ENCODE peak calls at places on chromosomes 5 and 9, in five cellular contexts. D is fibroblast of lung, A is foreskin keratinocyte, E is body of pancreas, L is cardiac muscle cell. V is an unnamed sample.

GRCh38 chr9:107605041-107605440 is 115.5 kb upstream of the KLF4 start:
- DNase-seq in A (no peak), E (no peak), L (no peak), D (no peak), V (no peak)

GRCh38 chr9:715743-716400 is 125.6 kb upstream of the DMRT1 start:
- DNase-seq in E (no peak), L (peak; percentile 26), D (peak; percentile 72), A (no peak), V (no peak)

GRCh38 chr9:132857031-132857430 is 21.1 kb downstream of the AK8 start:
- DNase-seq in L (peak; percentile 96), D (peak; percentile 54), A (no peak), E (peak; percentile 31), V (no peak)

GRCh38 chr5:172765766-172766286 is 5.2 kb downstream of the DUSP1 start:
- DNase-seq in A (no peak), D (no peak), L (peak; percentile 85), E (peak; percentile 47), V (no peak)

GRCh38 chr5:96823900-96824351 is 16.2 kb upstream of the ERAP1 start:
- DNase-seq in A (peak; percentile 98), D (peak; percentile 91), E (no peak), L (peak; percentile 55), V (peak; percentile 92)

GRCh38 chr5:39518516-39518915 is 93.7 kb upstream of the DAB2 start:
- DNase-seq in E (no peak), L (peak; percentile 91), A (no peak), D (peak; percentile 96), V (no peak)

GRCh38 chr5:150575745-150576448 is 64.6 kb upstream of the SYNPO start:
- DNase-seq in A (no peak), L (no peak), D (no peak), E (no peak), V (no peak)

GRCh38 chr9:86175743-86176456 is 76.5 kb upstream of the GOLM1 start:
- DNase-seq in E (peak; percentile 6), A (peak; percentile 22), L (no peak), D (no peak), V (peak; percentile 45)

GRCh38 chr5:79727722-79728355 is 38.2 kb downstream of the CMYA5 start:
- DNase-seq in A (peak; percentile 79), D (peak; percentile 1), L (peak; percentile 54), E (no peak), V (peak; percentile 34)

GRCh38 chr9:108836771-108837170 is 19.0 kb downstream of the ACTL7B start:
- DNase-seq in L (no peak), D (peak; percentile 22), A (peak; percentile 90), E (no peak), V (peak; percentile 89)

GRCh38 chr9:15509931-15510788 is 610 bp downstream of the PSIP1 start:
- DNase-seq in L (peak; percentile 41), D (peak; percentile 20), A (no peak), E (peak; percentile 33), V (peak; percentile 32)

GRCh38 chr5:133035224-133035623 is 8.9 kb upstream of the ZCCHC10 start:
- DNase-seq in E (no peak), L (no peak), D (no peak), A (no peak), V (no peak)

GRCh38 chr9:101487443-101487855 is 46.2 kb upstream of the RNF20 start:
- DNase-seq in L (no peak), D (no peak), A (no peak), E (no peak), V (peak; percentile 26)

GRCh38 chr5:34053133-34053532 is 10.1 kb upstream of the C1QTNF3 start:
- DNase-seq in L (peak; percentile 60), A (peak; percentile 94), D (peak; percentile 96), E (no peak), V (peak; percentile 55)

GRCh38 chr5:133247881-133248642 is 196.2 kb downstream of the HSPA4 start:
- DNase-seq in E (peak; percentile 65), L (peak; percentile 71), D (peak; percentile 30), A (no peak), V (no peak)

GRCh38 chr9:128160603-128160987 is 530 bp downstream of the BBLN start:
- DNase-seq in L (peak; percentile 22), D (peak; percentile 29), E (peak; percentile 22), A (no peak), V (peak; percentile 54)

GRCh38 chr5:91706785-91707520 is 323.8 kb upstream of the ARRDC3 start:
- DNase-seq in A (no peak), L (no peak), D (peak; percentile 70), E (no peak), V (no peak)

GRCh38 chr5:180353226-180353962 is at the start of gene GFPT2:
- DNase-seq in L (peak; percentile 90), E (peak; percentile 82), D (peak; percentile 73), A (peak; percentile 4), V (peak; percentile 97)

GRCh38 chr9:4674783-4675182 is 4.6 kb upstream of the CDC37L1 start:
- DNase-seq in E (no peak), D (peak; percentile 87), A (peak; percentile 56), L (peak; percentile 65), V (no peak)

GRCh38 chr9:130227833-130228232 is 37.7 kb upstream of the HMCN2 start:
- DNase-seq in L (no peak), A (no peak), D (no peak), E (no peak), V (no peak)
- TF ChIP-seq CTCF in L (no peak), A (no peak), D (no peak), E (no peak), V (no peak)

GRCh38 chr5:122751293-122751753 is 23.6 kb upstream of the SNX2 start:
- DNase-seq in A (peak; percentile 100), D (peak; percentile 75), E (no peak), L (peak; percentile 94), V (peak; percentile 72)
- H3K27ac ChIP-seq in A (peak overlapping the region; percentile 88), D (no peak overlapping the region), E (no peak overlapping the region), L (no peak overlapping the region), V (no peak overlapping the region)

GRCh38 chr9:37309136-37309535 is 113.4 kb upstream of the GRHPR start:
- DNase-seq in D (no peak), E (peak; percentile 17), L (peak; percentile 6), A (peak; percentile 32), V (no peak)
- TF ChIP-seq CTCF in D (peak; percentile 13), E (no peak), L (peak; percentile 17), A (peak; percentile 57), V (no peak)

GRCh38 chr9:134663753-134664415 is 22.3 kb downstream of the COL5A1 start:
- DNase-seq in D (no peak), E (no peak), L (no peak), A (no peak), V (no peak)
- H3K27ac ChIP-seq in D (peak overlapping the region; percentile 93), E (no peak overlapping the region), L (peak overlapping the region; percentile 99), A (no peak overlapping the region), V (peak overlapping the region; percentile 17)